ENCODE peak calls at places on chromosome 13, in six cellular contexts. O, S, J, Z, P and G are unnamed samples.

GRCh38 chr13:28492527-28493367 is 2.2 kb downstream of the FLT1 start:
- DNase-seq in J (no peak), P (no peak), S (no peak), Z (no peak), O (peak; percentile 28), G (peak; percentile 63)

GRCh38 chr13:32415019-32415418 is 12.9 kb downstream of the N4BP2L1 start:
- DNase-seq in Z (peak; percentile 18), P (peak; percentile 30), O (no peak), J (peak; percentile 35), S (peak; percentile 8), G (peak; percentile 82)

GRCh38 chr13:39406688-39407087 is 196.3 kb downstream of the LHFPL6 start:
- DNase-seq in P (no peak), S (no peak), Z (no peak), J (no peak), O (peak; percentile 9), G (peak; percentile 61)

GRCh38 chr13:83880275-83881027 is 1.8 kb downstream of the SLITRK1 start:
- DNase-seq in O (no peak), P (no peak), S (no peak), Z (no peak), J (no peak), G (peak; percentile 28)

GRCh38 chr13:66660013-66660804 is 569.9 kb downstream of the PCDH9 start:
- DNase-seq in S (no peak), J (no peak), O (no peak), Z (no peak), P (no peak), G (no peak)

GRCh38 chr13:41054919-41055619 is 6.2 kb upstream of the WBP4 start:
- DNase-seq in Z (no peak), P (peak; percentile 15), J (peak; percentile 59), S (no peak), O (no peak), G (peak; percentile 57)

GRCh38 chr13:66895780-66896179 is 334.4 kb downstream of the PCDH9 start:
- DNase-seq in P (peak; percentile 15), O (no peak), J (no peak), S (no peak), Z (no peak), G (no peak)

GRCh38 chr13:106700007-106700950 is 132.3 kb upstream of the ARGLU1 start:
- DNase-seq in Z (no peak), O (no peak), S (no peak), P (no peak), J (no peak), G (no peak)

GRCh38 chr13:20550799-20551198 is 16.2 kb upstream of the IFT88 start:
- DNase-seq in P (no peak), O (no peak), J (no peak), S (no peak), Z (no peak), G (no peak)

GRCh38 chr13:48009298-48009697 is 8.2 kb upstream of the SUCLA2 start:
- DNase-seq in J (no peak), S (peak; percentile 5), O (no peak), P (no peak), Z (no peak), G (no peak)

GRCh38 chr13:31731923-31732322 is 7.4 kb upstream of the RXFP2 start:
- DNase-seq in J (no peak), S (no peak), P (no peak), O (no peak), Z (no peak), G (no peak)

DNA sequence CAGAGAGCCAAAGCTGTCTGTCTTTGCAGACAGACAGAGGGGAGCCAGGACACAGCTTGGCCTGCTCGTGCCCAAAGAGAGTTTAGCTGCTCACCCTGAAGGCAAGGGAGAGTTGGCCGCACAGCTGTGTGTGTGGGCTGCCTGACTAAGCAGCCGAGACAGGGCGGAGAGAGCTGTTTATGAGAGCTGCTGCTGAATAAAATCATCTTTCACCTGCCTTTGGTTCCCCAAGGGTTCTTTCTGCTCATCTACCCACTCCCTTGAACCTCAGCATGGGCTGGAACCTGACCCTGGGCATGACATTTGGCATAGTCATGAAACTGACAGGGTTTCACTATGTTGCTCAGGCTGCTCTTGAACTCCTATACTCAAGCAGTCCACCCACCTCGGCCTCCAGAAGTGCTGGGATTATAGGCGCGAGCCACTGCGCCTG is 98.2 kb downstream of the RBM26 start:
- DNase-seq in S (no peak), Z (no peak), O (no peak), J (no peak), P (no peak), G (peak; percentile 18)
- TF ChIP-seq REST in S (no peak), Z (no peak), O (no peak), J (no peak), P (no peak), G (no peak)

GRCh38 chr13:49258097-49258796 is 10.5 kb downstream of the CDADC1 start:
- DNase-seq in J (no peak), S (no peak), O (no peak), P (no peak), Z (no peak), G (no peak)

GRCh38 chr13:49248433-49249002 is 793 bp downstream of the CDADC1 start:
- DNase-seq in O (no peak), S (peak; percentile 3), J (peak; percentile 5), P (peak; percentile 8), Z (no peak), G (no peak)

GRCh38 chr13:49253310-49253709 is 5.6 kb downstream of the CDADC1 start:
- DNase-seq in J (no peak), S (no peak), P (no peak), Z (no peak), O (no peak), G (no peak)

GRCh38 chr13:49256841-49257240 is 9.1 kb downstream of the CDADC1 start:
- DNase-seq in P (no peak), O (no peak), Z (no peak), J (no peak), S (no peak), G (no peak)

GRCh38 chr13:49253997-49254396 is 6.3 kb downstream of the CDADC1 start:
- DNase-seq in O (no peak), S (no peak), Z (no peak), P (no peak), J (no peak), G (no peak)
- H3K4me2 ChIP-seq in O (no peak overlapping the region), S (no peak overlapping the region), Z (no peak overlapping the region), P (no peak overlapping the region), J (no peak overlapping the region), G (no peak overlapping the region)

DNA sequence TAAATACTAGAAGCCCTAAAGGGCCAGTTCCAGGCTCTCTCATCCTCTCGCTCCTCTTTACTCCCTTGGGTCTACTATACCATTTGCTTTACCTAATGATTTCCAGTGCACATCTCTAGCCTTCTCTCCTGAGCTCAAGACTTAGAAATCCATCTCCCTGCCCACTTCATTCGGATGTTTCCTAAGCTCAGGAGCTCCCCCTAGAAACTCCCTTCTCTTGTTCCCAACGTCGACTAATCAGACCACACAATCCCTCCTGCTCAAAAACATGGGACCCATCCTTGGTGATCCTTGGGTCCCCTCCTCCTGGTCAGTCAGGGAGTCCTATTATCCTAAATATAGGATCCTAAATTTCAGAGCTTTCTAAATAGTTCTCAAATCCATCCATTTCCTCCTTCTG is 21.1 kb upstream of the STK24 start:
- DNase-seq in O (no peak), S (no peak), P (no peak), J (peak; percentile 15), Z (no peak), G (peak; percentile 73)
- TF ChIP-seq REST in O (no peak), S (no peak), P (no peak), J (no peak), Z (no peak), G (no peak)

GRCh38 chr13:35693142-35693784 is 216.8 kb upstream of the MAB21L1 start:
- DNase-seq in J (no peak), Z (no peak), O (no peak), P (no peak), S (no peak), G (no peak)

GRCh38 chr13:35697281-35697680 is 220.8 kb upstream of the MAB21L1 start:
- DNase-seq in O (no peak), S (no peak), P (no peak), Z (no peak), J (no peak), G (peak; percentile 27)

GRCh38 chr13:35695411-35695810 is 218.9 kb upstream of the MAB21L1 start:
- DNase-seq in O (no peak), S (no peak), P (no peak), J (no peak), Z (no peak), G (no peak)

GRCh38 chr13:35694549-35695233 is 218.2 kb upstream of the MAB21L1 start:
- DNase-seq in J (no peak), P (no peak), O (no peak), S (no peak), Z (no peak), G (no peak)

DNA sequence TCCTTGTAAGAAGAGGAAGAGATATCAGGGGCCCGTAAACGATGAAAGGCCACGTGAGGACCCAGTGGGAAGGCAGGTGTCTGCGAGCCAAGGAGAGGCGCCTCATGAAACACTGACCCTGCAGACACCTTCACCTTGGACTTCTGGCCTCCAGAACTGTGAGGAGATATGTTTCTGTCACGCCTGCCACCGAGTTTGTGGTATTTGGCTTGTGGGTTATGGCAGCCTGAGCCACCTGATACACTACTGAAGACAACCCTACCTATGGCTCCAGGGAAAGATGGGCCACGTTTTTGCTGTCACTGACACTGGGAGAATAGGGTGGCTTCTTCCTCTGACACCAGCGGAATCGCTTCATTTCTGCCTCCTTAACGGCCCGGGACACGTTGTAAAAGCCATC is 217.5 kb upstream of the MAB21L1 start:
- DNase-seq in Z (no peak), O (no peak), P (no peak), S (no peak), J (no peak), G (no peak)
- H3K4me2 ChIP-seq in Z (no peak overlapping the region), O (no peak overlapping the region), P (no peak overlapping the region), S (no peak overlapping the region), J (no peak overlapping the region), G (no peak overlapping the region)

DNA sequence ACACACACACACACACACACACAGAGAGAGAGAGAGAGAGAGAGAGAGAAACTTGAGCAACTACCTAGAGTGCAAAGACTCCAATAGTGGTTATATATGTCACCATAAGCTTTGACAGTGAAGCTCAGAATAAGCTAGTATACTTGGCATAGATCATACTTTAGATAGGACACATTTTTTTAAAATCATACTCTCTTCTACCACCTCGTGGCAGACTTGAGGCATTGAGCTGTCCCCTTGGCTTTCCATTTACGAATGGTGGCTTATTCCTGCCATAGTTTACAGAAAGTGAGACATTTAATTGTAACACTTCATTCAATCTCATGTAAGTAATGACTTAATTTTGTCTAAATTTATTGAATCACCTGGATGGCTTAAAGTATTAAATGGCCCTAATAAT is 108.2 kb downstream of the EDNRB start:
- DNase-seq in O (no peak), P (peak; percentile 23), Z (peak; percentile 4), J (no peak), S (peak; percentile 2), G (peak; percentile 50)
- TF ChIP-seq REST in O (no peak), P (no peak), Z (no peak), J (no peak), S (no peak), G (no peak)